ENCODE peak calls at places on chromosomes 12 and 14, in seven cellular contexts. One of them, this sample, is unnamed.

GRCh38 chr14:52067873-52068740 is 752 bp downstream of the NID2 start:
- DNase-seq in K562: no peak
- DNase-seq in HCT116: no peak
- DNase-seq in SK-N-SH: peak; percentile 62
- DNase-seq in H1: peak; percentile 77
- DNase-seq in GM12878: no peak
- DNase-seq in HepG2: no peak
- DNase-seq in this sample: no peak

GRCh38 chr12:48901278-48901677 is 24.0 kb downstream of the FKBP11 start:
- DNase-seq in K562: no peak
- DNase-seq in HCT116: no peak
- DNase-seq in SK-N-SH: no peak
- DNase-seq in H1: no peak
- DNase-seq in GM12878: peak; percentile 27
- DNase-seq in HepG2: no peak
- DNase-seq in this sample: no peak

GRCh38 chr12:115079760-115080159 is 395.8 kb upstream of the TBX3 start:
- DNase-seq in K562: no peak
- DNase-seq in HCT116: no peak
- DNase-seq in SK-N-SH: no peak
- DNase-seq in H1: no peak
- DNase-seq in GM12878: no peak
- DNase-seq in HepG2: no peak
- DNase-seq in this sample: no peak

GRCh38 chr12:46259071-46259470 is 9.8 kb downstream of the SLC38A1 start:
- DNase-seq in K562: no peak
- DNase-seq in HCT116: no peak
- DNase-seq in SK-N-SH: no peak
- DNase-seq in H1: no peak
- DNase-seq in GM12878: no peak
- DNase-seq in HepG2: peak; percentile 44
- DNase-seq in this sample: no peak

GRCh38 chr14:99124482-99125104 is 147.4 kb downstream of the BCL11B start:
- DNase-seq in K562: no peak
- DNase-seq in HCT116: no peak
- DNase-seq in SK-N-SH: peak; percentile 7
- DNase-seq in H1: peak; percentile 46
- DNase-seq in GM12878: no peak
- DNase-seq in HepG2: no peak
- DNase-seq in this sample: no peak

GRCh38 chr12:113766133-113766879 is 199.8 kb downstream of the RBM19 start:
- DNase-seq in K562: no peak
- DNase-seq in HCT116: no peak
- DNase-seq in SK-N-SH: peak; percentile 77
- DNase-seq in H1: peak; percentile 59
- DNase-seq in GM12878: no peak
- DNase-seq in HepG2: peak; percentile 87
- DNase-seq in this sample: no peak

GRCh38 chr12:124923906-124924734 is 9.7 kb upstream of the UBC start:
- DNase-seq in K562: no peak
- DNase-seq in HCT116: no peak
- DNase-seq in SK-N-SH: no peak
- DNase-seq in H1: no peak
- DNase-seq in GM12878: no peak
- DNase-seq in HepG2: no peak
- DNase-seq in this sample: no peak

GRCh38 chr14:104140213-104140462 is 1.8 kb downstream of the KIF26A start:
- DNase-seq in K562: no peak
- DNase-seq in HCT116: no peak
- DNase-seq in SK-N-SH: peak; percentile 39
- DNase-seq in H1: no peak
- DNase-seq in GM12878: no peak
- DNase-seq in HepG2: no peak
- DNase-seq in this sample: no peak

GRCh38 chr12:16606201-16606849 is 363 bp upstream of the LMO3 start:
- DNase-seq in K562: no peak
- DNase-seq in HCT116: no peak
- DNase-seq in SK-N-SH: peak; percentile 29
- DNase-seq in H1: peak; percentile 65
- DNase-seq in GM12878: no peak
- DNase-seq in HepG2: no peak
- DNase-seq in this sample: peak; percentile 56

GRCh38 chr14:23177181-23177580 is 6.3 kb downstream of the SLC7A8 start:
- DNase-seq in K562: no peak
- DNase-seq in HCT116: no peak
- DNase-seq in SK-N-SH: no peak
- DNase-seq in H1: no peak
- DNase-seq in GM12878: no peak
- DNase-seq in HepG2: no peak
- DNase-seq in this sample: no peak

GRCh38 chr12:92079054-92079385 is 66.6 kb downstream of the BTG1 start:
- DNase-seq in K562: no peak
- DNase-seq in HCT116: no peak
- DNase-seq in SK-N-SH: no peak
- DNase-seq in H1: no peak
- DNase-seq in GM12878: no peak
- DNase-seq in HepG2: no peak
- DNase-seq in this sample: no peak

GRCh38 chr12:26126340-26127284 is 1.8 kb upstream of the BHLHE41 start:
- DNase-seq in K562: peak; percentile 50
- DNase-seq in HCT116: no peak
- DNase-seq in SK-N-SH: peak; percentile 90
- DNase-seq in H1: peak; percentile 85
- DNase-seq in GM12878: no peak
- DNase-seq in HepG2: peak; percentile 28
- DNase-seq in this sample: peak; percentile 93

GRCh38 chr12:2691340-2692111 is 103.2 kb upstream of the FKBP4 start:
- DNase-seq in K562: peak; percentile 18
- DNase-seq in HCT116: peak; percentile 4
- DNase-seq in SK-N-SH: no peak
- DNase-seq in H1: peak; percentile 81
- DNase-seq in GM12878: peak; percentile 15
- DNase-seq in HepG2: no peak
- DNase-seq in this sample: no peak

GRCh38 chr12:19183121-19183838 is 53.7 kb downstream of the PLEKHA5 start:
- DNase-seq in K562: no peak
- DNase-seq in HCT116: no peak
- DNase-seq in SK-N-SH: no peak
- DNase-seq in H1: no peak
- DNase-seq in GM12878: no peak
- DNase-seq in HepG2: no peak
- DNase-seq in this sample: peak; percentile 41

GRCh38 chr12:1946311-1946710 is 27.9 kb upstream of the CACNA2D4 start:
- DNase-seq in K562: no peak
- DNase-seq in HCT116: no peak
- DNase-seq in SK-N-SH: no peak
- DNase-seq in H1: no peak
- DNase-seq in GM12878: no peak
- DNase-seq in HepG2: no peak
- DNase-seq in this sample: no peak

GRCh38 chr12:27034607-27035293 is 12.4 kb downstream of the MED21 start:
- DNase-seq in K562: no peak
- DNase-seq in HCT116: no peak
- DNase-seq in SK-N-SH: no peak
- DNase-seq in H1: no peak
- DNase-seq in GM12878: no peak
- DNase-seq in HepG2: no peak
- DNase-seq in this sample: no peak

GRCh38 chr12:31728289-31728916 is 418 bp downstream of the AMN1 start:
- DNase-seq in K562: peak; percentile 53
- DNase-seq in HCT116: no peak
- DNase-seq in SK-N-SH: peak; percentile 60
- DNase-seq in H1: peak; percentile 69
- DNase-seq in GM12878: no peak
- DNase-seq in HepG2: no peak
- DNase-seq in this sample: no peak

GRCh38 chr12:118136559-118137003 is 657 bp downstream of the PEBP1 start:
- DNase-seq in K562: no peak
- DNase-seq in HCT116: no peak
- DNase-seq in SK-N-SH: peak; percentile 63
- DNase-seq in H1: peak; percentile 58
- DNase-seq in GM12878: no peak
- DNase-seq in HepG2: peak; percentile 52
- DNase-seq in this sample: peak; percentile 37
- TF ChIP-seq JUND in K562: no peak
- TF ChIP-seq JUND in HCT116: no peak
- TF ChIP-seq JUND in SK-N-SH: no peak
- TF ChIP-seq JUND in H1: no peak
- TF ChIP-seq JUND in GM12878: no peak
- TF ChIP-seq JUND in HepG2: no peak
- TF ChIP-seq JUND in this sample: no peak

GRCh38 chr12:65955418-65955817 is 131.1 kb downstream of the HMGA2 start:
- DNase-seq in K562: no peak
- DNase-seq in HCT116: no peak
- DNase-seq in SK-N-SH: no peak
- DNase-seq in H1: no peak
- DNase-seq in GM12878: no peak
- DNase-seq in HepG2: no peak
- DNase-seq in this sample: no peak

GRCh38 chr12:65951697-65952096 is 127.4 kb downstream of the HMGA2 start:
- DNase-seq in K562: no peak
- DNase-seq in HCT116: no peak
- DNase-seq in SK-N-SH: no peak
- DNase-seq in H1: no peak
- DNase-seq in GM12878: no peak
- DNase-seq in HepG2: no peak
- DNase-seq in this sample: no peak

GRCh38 chr12:65952737-65953209 is 128.5 kb downstream of the HMGA2 start:
- DNase-seq in K562: no peak
- DNase-seq in HCT116: no peak
- DNase-seq in SK-N-SH: no peak
- DNase-seq in H1: no peak
- DNase-seq in GM12878: no peak
- DNase-seq in HepG2: peak; percentile 29
- DNase-seq in this sample: no peak

GRCh38 chr12:65956056-65956738 is 131.9 kb downstream of the HMGA2 start:
- DNase-seq in K562: no peak
- DNase-seq in HCT116: no peak
- DNase-seq in SK-N-SH: no peak
- DNase-seq in H1: no peak
- DNase-seq in GM12878: no peak
- DNase-seq in HepG2: no peak
- DNase-seq in this sample: no peak

DNA sequence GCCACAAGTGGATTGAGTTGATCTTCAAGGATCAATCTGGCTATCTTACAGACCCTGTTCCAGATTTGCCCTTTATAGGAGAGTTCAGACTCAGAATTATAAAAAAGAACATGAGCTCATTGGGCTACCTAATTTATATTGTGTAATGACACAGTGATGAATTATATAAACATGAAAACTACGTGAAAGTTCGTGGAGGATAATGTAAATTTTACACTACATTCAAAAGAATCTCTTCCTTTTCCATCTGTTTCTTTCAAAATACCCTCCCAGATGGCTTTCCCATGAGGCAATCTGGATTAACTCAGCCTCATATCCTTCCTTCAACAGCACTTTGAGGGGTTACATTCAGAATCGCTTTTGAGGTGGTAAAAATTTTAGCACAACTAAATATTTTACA is 129.3 kb downstream of the HMGA2 start:
- DNase-seq in K562: no peak
- DNase-seq in HCT116: no peak
- DNase-seq in SK-N-SH: no peak
- DNase-seq in H1: no peak
- DNase-seq in GM12878: no peak
- DNase-seq in HepG2: no peak
- DNase-seq in this sample: no peak
- TF ChIP-seq JUND in K562: no peak
- TF ChIP-seq JUND in HCT116: no peak
- TF ChIP-seq JUND in SK-N-SH: no peak
- TF ChIP-seq JUND in H1: no peak
- TF ChIP-seq JUND in GM12878: no peak
- TF ChIP-seq JUND in HepG2: no peak
- TF ChIP-seq JUND in this sample: no peak

GRCh38 chr12:79841878-79842265 is 93.0 kb downstream of the PPP1R12A start:
- DNase-seq in K562: no peak
- DNase-seq in HCT116: no peak
- DNase-seq in SK-N-SH: no peak
- DNase-seq in H1: no peak
- DNase-seq in GM12878: no peak
- DNase-seq in HepG2: no peak
- DNase-seq in this sample: no peak

GRCh38 chr12:79842630-79843029 is 92.3 kb downstream of the PPP1R12A start:
- DNase-seq in K562: no peak
- DNase-seq in HCT116: no peak
- DNase-seq in SK-N-SH: no peak
- DNase-seq in H1: no peak
- DNase-seq in GM12878: no peak
- DNase-seq in HepG2: no peak
- DNase-seq in this sample: no peak

GRCh38 chr12:79841248-79841877 is 93.5 kb downstream of the PPP1R12A start:
- DNase-seq in K562: no peak
- DNase-seq in HCT116: no peak
- DNase-seq in SK-N-SH: no peak
- DNase-seq in H1: no peak
- DNase-seq in GM12878: no peak
- DNase-seq in HepG2: no peak
- DNase-seq in this sample: no peak

GRCh38 chr12:79847417-79847816 is 87.5 kb downstream of the PPP1R12A start:
- DNase-seq in K562: no peak
- DNase-seq in HCT116: no peak
- DNase-seq in SK-N-SH: no peak
- DNase-seq in H1: no peak
- DNase-seq in GM12878: no peak
- DNase-seq in HepG2: no peak
- DNase-seq in this sample: no peak

DNA sequence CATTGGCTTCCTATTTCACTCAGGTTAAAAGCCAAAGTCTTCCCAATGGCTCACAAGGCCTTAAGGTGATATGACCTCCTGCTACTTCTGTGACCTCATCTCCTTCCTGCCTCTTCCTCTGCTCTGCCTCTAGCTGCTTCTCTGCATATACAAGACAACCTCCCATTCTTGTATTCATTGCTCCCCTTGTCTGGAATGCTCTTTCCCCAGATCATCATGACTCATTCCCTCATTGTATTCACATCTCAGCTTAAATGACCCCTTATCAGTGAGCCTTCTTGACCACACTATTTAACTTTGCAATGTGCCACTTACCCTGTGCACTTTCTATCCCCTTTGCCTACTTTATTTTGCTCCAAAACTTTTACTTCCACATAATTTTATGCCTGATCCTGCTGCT is 90.2 kb downstream of the PPP1R12A start:
- DNase-seq in K562: peak; percentile 17
- DNase-seq in HCT116: peak; percentile 71
- DNase-seq in SK-N-SH: no peak
- DNase-seq in H1: no peak
- DNase-seq in GM12878: no peak
- DNase-seq in HepG2: peak; percentile 41
- DNase-seq in this sample: no peak
- TF ChIP-seq JUND in K562: peak; percentile 82
- TF ChIP-seq JUND in HCT116: peak; percentile 60
- TF ChIP-seq JUND in SK-N-SH: peak; percentile 81
- TF ChIP-seq JUND in H1: peak; percentile 78
- TF ChIP-seq JUND in GM12878: no peak
- TF ChIP-seq JUND in HepG2: no peak
- TF ChIP-seq JUND in this sample: no peak

DNA sequence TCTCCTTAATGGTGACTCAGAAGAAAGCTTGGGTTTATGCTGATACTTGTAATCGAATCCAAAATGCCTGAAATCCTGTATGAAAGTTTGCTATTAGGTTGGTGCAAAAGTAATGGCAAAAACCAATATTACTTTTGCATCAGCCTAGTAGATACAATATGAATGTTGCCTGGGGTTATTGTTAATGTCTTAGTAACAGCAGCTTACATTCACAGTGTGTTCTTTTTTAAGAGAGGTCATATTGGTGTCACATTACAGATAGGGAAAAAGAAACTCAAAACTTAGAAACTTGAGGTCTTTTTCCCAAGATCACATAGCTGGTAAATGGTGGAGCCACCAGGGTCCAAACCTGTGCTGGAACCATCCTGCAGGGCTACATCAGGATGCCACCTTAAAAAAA is 25.2 kb downstream of the SRGAP1 start:
- DNase-seq in K562: no peak
- DNase-seq in HCT116: no peak
- DNase-seq in SK-N-SH: no peak
- DNase-seq in H1: no peak
- DNase-seq in GM12878: no peak
- DNase-seq in HepG2: no peak
- DNase-seq in this sample: no peak
- TF ChIP-seq JUND in K562: no peak
- TF ChIP-seq JUND in HCT116: no peak
- TF ChIP-seq JUND in SK-N-SH: no peak
- TF ChIP-seq JUND in H1: no peak
- TF ChIP-seq JUND in GM12878: no peak
- TF ChIP-seq JUND in HepG2: no peak
- TF ChIP-seq JUND in this sample: no peak